ENCODE peak calls at places on chromosomes 2 and 18, in seven cellular contexts. D is mesendoderm, T is astrocyte, U is GM23248, W is mammary epithelial cell, F is MM.1S, P is HepG2. O is an unnamed sample.

GRCh38 chr2:112056626-112056987 is 1.5 kb downstream of the TMEM87B start:
- DNase-seq in W (no peak), U (no peak), F (no peak), P (no peak), D (no peak), T (no peak), O (no peak)

GRCh38 chr2:185771396-185771795 is 32.8 kb downstream of the FSIP2 start:
- DNase-seq in F (no peak), W (no peak), T (no peak), P (no peak), U (no peak), D (peak), O (no peak)

GRCh38 chr2:32246911-32247310 is 17.8 kb downstream of the NLRC4 start:
- DNase-seq in P (no peak), W (peak), U (no peak), D (no peak), F (no peak), T (no peak), O (no peak)

GRCh38 chr2:232124309-232124708 is 162.8 kb downstream of the DIS3L2 start:
- DNase-seq in F (no peak), P (no peak), U (no peak), T (no peak), W (no peak), D (no peak), O (no peak)

GRCh38 chr2:46877619-46878113 is 37.9 kb downstream of the MCFD2 start:
- DNase-seq in P (no peak), D (no peak), U (no peak), W (no peak), F (no peak), T (no peak), O (no peak)

GRCh38 chr2:163066085-163066484 is 227.5 kb upstream of the KCNH7 start:
- DNase-seq in F (no peak), W (no peak), P (no peak), D (no peak), U (no peak), T (no peak), O (no peak)

GRCh38 chr2:82837588-82838304 is 1621.3 kb downstream of the SUCLG1 start:
- DNase-seq in W (peak), F (no peak), U (peak), T (peak), P (no peak), D (peak), O (peak)

GRCh38 chr2:203327918-203328734 is at the start of gene ABI2:
- DNase-seq in F (peak), T (peak), P (peak), U (peak), W (peak), D (peak), O (peak)

GRCh38 chr18:54388203-54389142 is 30.8 kb downstream of the C18orf54 start:
- DNase-seq in D (peak), T (peak), W (peak), P (peak), U (peak), F (peak), O (peak)

GRCh38 chr18:3605562-3606443 is 155.8 kb downstream of the TGIF1 start:
- DNase-seq in F (no peak), P (no peak), W (peak), D (peak), U (peak), T (peak), O (peak)

GRCh38 chr18:66971951-66972350 is 368.1 kb upstream of the CDH19 start:
- DNase-seq in D (no peak), P (no peak), F (no peak), W (no peak), T (no peak), U (no peak), O (peak)

GRCh38 chr2:149342509-149342908 is 12.1 kb downstream of the LYPD6 start:
- DNase-seq in D (no peak), U (no peak), F (no peak), P (no peak), T (no peak), W (no peak), O (no peak)

GRCh38 chr2:240439698-240440151 is 4.3 kb downstream of the GPC1 start:
- DNase-seq in W (no peak), U (no peak), T (no peak), D (no peak), P (no peak), F (no peak), O (no peak)

GRCh38 chr2:232325324-232326273 is 53.0 kb upstream of the ALPP start:
- DNase-seq in P (peak), D (peak), F (no peak), T (no peak), U (peak), W (no peak), O (peak)

GRCh38 chr18:36186461-36187137 is 698 bp upstream of the MOCOS start:
- DNase-seq in W (peak), U (peak), D (peak), F (no peak), T (no peak), P (peak), O (peak)

GRCh38 chr2:47346669-47347068 is 56.3 kb upstream of the MSH2 start:
- DNase-seq in F (no peak), D (no peak), T (no peak), W (no peak), U (no peak), P (no peak), O (no peak)

GRCh38 chr2:45860136-45861106 is 208.9 kb downstream of the PRKCE start:
- DNase-seq in P (peak), U (peak), D (peak), T (peak), F (no peak), W (peak), O (peak)

GRCh38 chr2:113754989-113755689 is 1.3 kb downstream of the SLC35F5 start:
- DNase-seq in W (peak), F (no peak), P (peak), U (peak), D (no peak), T (peak), O (peak)

GRCh38 chr2:57146951-57147350 is 899.7 kb upstream of the VRK2 start:
- DNase-seq in T (no peak), D (peak), P (no peak), W (no peak), U (no peak), F (no peak), O (peak)

GRCh38 chr18:76932026-76932819 is 109.9 kb downstream of the ZNF236 start:
- DNase-seq in U (peak), T (peak), D (no peak), P (no peak), W (no peak), F (no peak), O (no peak)

GRCh38 chr2:5589183-5589582 is 103.0 kb upstream of the SOX11 start:
- DNase-seq in P (no peak), W (no peak), T (no peak), U (no peak), D (peak), F (no peak), O (no peak)

GRCh38 chr2:100104718-100105677 is 37.4 kb downstream of the AFF3 start:
- DNase-seq in U (peak), W (no peak), T (no peak), D (peak), P (no peak), F (no peak), O (peak)
- H3K4me3 ChIP-seq in U (peak), W (no peak), T (peak), D (peak), P (no peak), F (no peak), O (peak)

GRCh38 chr2:168639501-168639900 is 162.9 kb upstream of the NOSTRIN start:
- DNase-seq in U (peak), W (peak), F (no peak), T (peak), P (no peak), D (peak), O (peak)
- H3K4me2 ChIP-seq in U (no peak), W (no peak), F (no peak), T (peak), P (no peak), D (no peak), O (no peak)

GRCh38 chr18:13376298-13376840 is 157.8 kb downstream of the LDLRAD4 start:
- DNase-seq in W (no peak), F (no peak), P (no peak), U (no peak), D (no peak), T (peak), O (no peak)
- H3K4me3 ChIP-seq in W (no peak), F (no peak), P (no peak), U (no peak), D (no peak), T (no peak), O (no peak)

GRCh38 chr18:69580107-69580506 is 179.4 kb downstream of the DOK6 start:
- DNase-seq in P (peak), U (peak), F (peak), T (no peak), D (peak), W (no peak), O (peak)
- H3K4me2 ChIP-seq in P (no peak), U (no peak), F (peak), T (no peak), D (no peak), W (no peak), O (no peak)

GRCh38 chr2:88875749-88876148 is 184.3 kb downstream of the RPIA start:
- DNase-seq in P (no peak), D (no peak), F (no peak), T (no peak), U (no peak), W (no peak), O (no peak)

GRCh38 chr2:88871336-88871735 is 179.9 kb downstream of the RPIA start:
- DNase-seq in P (no peak), T (no peak), W (no peak), U (no peak), D (no peak), F (no peak), O (no peak)

GRCh38 chr2:88870267-88870839 is 178.9 kb downstream of the RPIA start:
- DNase-seq in P (no peak), W (no peak), T (no peak), F (no peak), U (no peak), D (no peak), O (no peak)

GRCh38 chr2:88874063-88874657 is 182.7 kb downstream of the RPIA start:
- DNase-seq in P (peak), U (peak), F (peak), D (peak), T (peak), W (peak), O (peak)

GRCh38 chr2:88873620-88874019 is 182.1 kb downstream of the RPIA start:
- DNase-seq in P (no peak), F (no peak), T (no peak), D (no peak), W (no peak), U (no peak), O (no peak)
- H3K4me3 ChIP-seq in P (no peak), F (peak), T (no peak), D (no peak), W (no peak), U (no peak), O (no peak)